ENCODE peak calls at places on chromosomes 5 and 9, in ten cellular contexts. Y, K, Z, R, Q, E, F, L, T and J are unnamed samples.
A peak's percentile ranks its signal among the peaks of the same experiment; 100 is the strongest.

GRCh38 chr9:123568691-123569342 is 212.8 kb downstream of the CRB2 start:
- DNase-seq in E (no peak), L (no peak), Z (no peak), F (no peak), T (no peak), Y (peak; percentile 57), K (no peak), Q (peak; percentile 50), R (peak; percentile 53), J (no peak)

GRCh38 chr9:104895572-104895971 is 32.4 kb downstream of the ABCA1 start:
- DNase-seq in Q (peak; percentile 90), Z (no peak), L (no peak), K (no peak), E (peak; percentile 39), T (no peak), R (no peak), Y (peak; percentile 93), F (no peak), J (no peak)

GRCh38 chr5:58922392-58923171 is 339.7 kb downstream of the RAB3C start:
- DNase-seq in T (no peak), Q (peak; percentile 6), K (no peak), Z (no peak), F (no peak), Y (peak; percentile 83), R (no peak), E (no peak), L (no peak), J (no peak)

GRCh38 chr9:125919565-125919964 is 172.4 kb downstream of the PBX3 start:
- DNase-seq in Y (no peak), Z (no peak), Q (peak; percentile 35), L (no peak), F (no peak), E (no peak), R (no peak), T (no peak), K (no peak), J (no peak)

GRCh38 chr9:108056083-108056804 is 566.7 kb upstream of the KLF4 start:
- DNase-seq in R (no peak), L (no peak), K (no peak), T (no peak), F (no peak), Y (peak; percentile 65), Q (peak; percentile 78), Z (no peak), E (peak; percentile 75), J (no peak)

GRCh38 chr9:122445155-122445749 is 32.5 kb downstream of the OR1J1 start:
- DNase-seq in T (no peak), F (no peak), Z (no peak), K (no peak), E (no peak), L (no peak), R (no peak), Y (peak; percentile 89), Q (peak; percentile 99), J (no peak)

GRCh38 chr9:137485343-137486140 is 26.4 kb upstream of the NSMF start:
- DNase-seq in T (no peak), L (no peak), F (no peak), Y (no peak), Q (no peak), E (no peak), K (no peak), Z (no peak), R (no peak), J (no peak)

GRCh38 chr9:98410185-98410697 is 154.8 kb upstream of the TBC1D2 start:
- DNase-seq in F (peak; percentile 12), K (no peak), T (no peak), Q (peak; percentile 80), L (peak; percentile 2), R (no peak), Y (peak; percentile 85), E (peak; percentile 14), Z (no peak), J (no peak)

GRCh38 chr9:103991698-103992097 is 102.4 kb upstream of the SMC2 start:
- DNase-seq in T (no peak), E (peak; percentile 11), L (no peak), K (no peak), F (no peak), Z (no peak), Q (no peak), Y (no peak), R (no peak), J (no peak)

GRCh38 chr5:17118631-17119030 is 98.8 kb upstream of the BASP1 start:
- DNase-seq in E (peak; percentile 87), L (peak; percentile 61), K (no peak), Y (peak; percentile 94), R (no peak), T (no peak), Z (no peak), Q (peak; percentile 99), F (peak; percentile 17), J (no peak)

GRCh38 chr5:1973391-1974013 is 90.8 kb upstream of the IRX4 start:
- DNase-seq in E (peak; percentile 96), F (no peak), L (no peak), Z (peak; percentile 69), T (no peak), Q (no peak), K (no peak), R (no peak), Y (no peak), J (no peak)

GRCh38 chr5:74851684-74852353 is 14.4 kb downstream of the FAM169A start:
- DNase-seq in L (no peak), F (no peak), E (peak; percentile 77), Z (no peak), Q (peak; percentile 28), Y (peak; percentile 63), T (no peak), R (no peak), K (no peak), J (no peak)